ENCODE peak calls at places on chromosomes 13 and 19, in four cellular contexts. One of them, this sample, is unnamed.

GRCh38 chr19:30133803-30134202 is 191.8 kb downstream of the URI1 start:
- DNase-seq in IMR-90: no peak
- DNase-seq in transverse colon: no peak
- DNase-seq in upper lobe of left lung: no peak
- DNase-seq in this sample: no peak

GRCh38 chr19:55069859-55070225 is 5.8 kb upstream of the EPS8L1 start:
- DNase-seq in IMR-90: no peak
- DNase-seq in transverse colon: no peak
- DNase-seq in upper lobe of left lung: no peak
- DNase-seq in this sample: no peak

GRCh38 chr19:30293051-30293785 is 79.0 kb upstream of the ZNF536 start:
- DNase-seq in IMR-90: no peak
- DNase-seq in transverse colon: no peak
- DNase-seq in upper lobe of left lung: no peak
- DNase-seq in this sample: no peak

GRCh38 chr19:16463341-16463990 is 8.3 kb downstream of the EPS15L1 start:
- DNase-seq in IMR-90: no peak
- DNase-seq in transverse colon: no peak
- DNase-seq in upper lobe of left lung: no peak
- DNase-seq in this sample: no peak

GRCh38 chr13:41916173-41916954 is 44.5 kb downstream of the VWA8 start:
- DNase-seq in IMR-90: peak
- DNase-seq in transverse colon: no peak
- DNase-seq in upper lobe of left lung: no peak
- DNase-seq in this sample: peak

GRCh38 chr19:35783469-35784400 is 8.4 kb downstream of the ARHGAP33 start:
- DNase-seq in IMR-90: no peak
- DNase-seq in transverse colon: no peak
- DNase-seq in upper lobe of left lung: peak
- DNase-seq in this sample: no peak

GRCh38 chr13:46062190-46062589 is 9.6 kb upstream of the ZC3H13 start:
- DNase-seq in IMR-90: peak
- DNase-seq in transverse colon: no peak
- DNase-seq in upper lobe of left lung: no peak
- DNase-seq in this sample: peak

GRCh38 chr19:13537454-13537853 is 31.2 kb upstream of the CACNA1A start:
- DNase-seq in IMR-90: no peak
- DNase-seq in transverse colon: no peak
- DNase-seq in upper lobe of left lung: no peak
- DNase-seq in this sample: no peak

GRCh38 chr19:30046522-30046921 is 104.5 kb downstream of the URI1 start:
- DNase-seq in IMR-90: peak
- DNase-seq in transverse colon: no peak
- DNase-seq in upper lobe of left lung: no peak
- DNase-seq in this sample: no peak

GRCh38 chr13:42137856-42138537 is 89.5 kb downstream of the DGKH start:
- DNase-seq in IMR-90: peak
- DNase-seq in transverse colon: no peak
- DNase-seq in upper lobe of left lung: no peak
- DNase-seq in this sample: peak

GRCh38 chr13:46185634-46186033 is 3.7 kb upstream of the LCP1 start:
- DNase-seq in IMR-90: no peak
- DNase-seq in transverse colon: no peak
- DNase-seq in upper lobe of left lung: no peak
- DNase-seq in this sample: no peak

GRCh38 chr13:23570099-23570926 is at the start of gene TNFRSF19:
- DNase-seq in IMR-90: peak
- DNase-seq in transverse colon: no peak
- DNase-seq in upper lobe of left lung: no peak
- DNase-seq in this sample: peak

GRCh38 chr19:34686455-34686854 is 9.0 kb downstream of the ZNF302 start:
- DNase-seq in IMR-90: no peak
- DNase-seq in transverse colon: no peak
- DNase-seq in upper lobe of left lung: no peak
- DNase-seq in this sample: peak

GRCh38 chr13:68929055-68929454 is 1178.6 kb upstream of the ATXN8OS start:
- DNase-seq in IMR-90: no peak
- DNase-seq in transverse colon: no peak
- DNase-seq in upper lobe of left lung: no peak
- DNase-seq in this sample: no peak

GRCh38 chr13:68923995-68924394 is 1183.6 kb upstream of the ATXN8OS start:
- DNase-seq in IMR-90: no peak
- DNase-seq in transverse colon: no peak
- DNase-seq in upper lobe of left lung: no peak
- DNase-seq in this sample: no peak

GRCh38 chr13:68927387-68928026 is 1180.1 kb upstream of the ATXN8OS start:
- DNase-seq in IMR-90: no peak
- DNase-seq in transverse colon: peak
- DNase-seq in upper lobe of left lung: no peak
- DNase-seq in this sample: peak
- TF ChIP-seq CTCF in IMR-90: no peak
- TF ChIP-seq CTCF in transverse colon: no peak
- TF ChIP-seq CTCF in upper lobe of left lung: no peak
- TF ChIP-seq CTCF in this sample: peak

GRCh38 chr19:9430444-9430843 is 4.9 kb downstream of the ZNF266 start:
- DNase-seq in IMR-90: no peak
- DNase-seq in transverse colon: no peak
- DNase-seq in upper lobe of left lung: no peak
- DNase-seq in this sample: no peak

GRCh38 chr19:9436358-9436757 is 985 bp upstream of the ZNF266 start:
- DNase-seq in IMR-90: no peak
- DNase-seq in transverse colon: no peak
- DNase-seq in upper lobe of left lung: no peak
- DNase-seq in this sample: no peak

GRCh38 chr19:9435279-9436268 is at the start of gene ZNF266:
- DNase-seq in IMR-90: peak
- DNase-seq in transverse colon: peak
- DNase-seq in upper lobe of left lung: peak
- DNase-seq in this sample: peak

GRCh38 chr19:9427941-9428340 is 7.4 kb downstream of the ZNF266 start:
- DNase-seq in IMR-90: no peak
- DNase-seq in transverse colon: no peak
- DNase-seq in upper lobe of left lung: no peak
- DNase-seq in this sample: no peak

DNA sequence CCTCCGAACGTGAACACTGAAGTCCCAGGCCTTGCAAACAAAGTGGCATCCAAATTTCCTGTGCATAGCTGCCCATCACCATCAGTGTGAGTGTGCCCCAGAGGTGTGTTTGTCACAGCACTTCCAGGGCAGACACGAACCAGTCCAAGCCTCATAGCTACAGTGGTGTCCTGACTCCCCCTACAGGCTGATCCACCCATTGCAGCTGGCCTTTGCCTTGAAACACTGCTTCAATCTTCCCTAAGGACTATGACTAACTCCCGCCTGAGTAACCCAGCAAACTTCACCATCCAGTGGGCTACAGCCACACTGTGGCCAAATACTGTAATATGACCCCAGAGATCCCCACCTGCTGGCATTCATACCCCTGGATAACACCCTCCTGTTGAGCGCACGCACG is 3.9 kb downstream of the ZNF266 start:
- DNase-seq in IMR-90: peak
- DNase-seq in transverse colon: no peak
- DNase-seq in upper lobe of left lung: no peak
- DNase-seq in this sample: peak
- TF ChIP-seq CTCF in IMR-90: peak
- TF ChIP-seq CTCF in transverse colon: peak
- TF ChIP-seq CTCF in upper lobe of left lung: no peak
- TF ChIP-seq CTCF in this sample: peak

DNA sequence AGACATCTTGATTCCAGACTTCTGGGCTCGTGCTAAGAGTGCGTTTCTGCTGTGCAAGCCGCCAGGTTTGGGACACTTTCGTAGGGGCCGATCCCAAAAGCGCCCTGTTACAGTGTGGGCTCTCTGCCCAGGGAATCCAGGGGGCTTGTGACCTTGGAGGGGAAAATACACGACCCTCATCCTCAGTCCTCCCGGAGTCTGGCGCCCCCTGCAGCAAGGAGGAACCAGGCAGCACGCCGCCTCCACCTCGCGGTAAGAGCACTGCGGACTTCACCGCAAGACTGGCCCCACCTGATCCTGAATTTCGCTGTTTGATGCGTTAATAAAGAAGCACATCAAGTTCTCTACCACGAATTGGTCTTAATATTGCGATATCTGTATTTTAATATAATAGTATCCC is 5.2 kb downstream of the POLRMT start:
- DNase-seq in IMR-90: no peak
- DNase-seq in transverse colon: no peak
- DNase-seq in upper lobe of left lung: no peak
- DNase-seq in this sample: no peak
- TF ChIP-seq CTCF in IMR-90: peak
- TF ChIP-seq CTCF in transverse colon: peak
- TF ChIP-seq CTCF in upper lobe of left lung: no peak
- TF ChIP-seq CTCF in this sample: peak

GRCh38 chr13:57633950-57634828 is 2.6 kb downstream of the PCDH17 start:
- DNase-seq in IMR-90: no peak
- DNase-seq in transverse colon: no peak
- DNase-seq in upper lobe of left lung: peak
- DNase-seq in this sample: no peak

GRCh38 chr13:57630661-57631606 is 610 bp upstream of the PCDH17 start:
- DNase-seq in IMR-90: no peak
- DNase-seq in transverse colon: no peak
- DNase-seq in upper lobe of left lung: peak
- DNase-seq in this sample: peak

GRCh38 chr13:57631607-57632275 is at the start of gene PCDH17:
- DNase-seq in IMR-90: no peak
- DNase-seq in transverse colon: peak
- DNase-seq in upper lobe of left lung: peak
- DNase-seq in this sample: no peak

GRCh38 chr13:57633141-57633949 is 1.8 kb downstream of the PCDH17 start:
- DNase-seq in IMR-90: no peak
- DNase-seq in transverse colon: peak
- DNase-seq in upper lobe of left lung: peak
- DNase-seq in this sample: no peak

GRCh38 chr13:57632276-57633140 is 964 bp downstream of the PCDH17 start:
- DNase-seq in IMR-90: no peak
- DNase-seq in transverse colon: no peak
- DNase-seq in upper lobe of left lung: peak
- DNase-seq in this sample: no peak
- TF ChIP-seq CTCF in IMR-90: no peak
- TF ChIP-seq CTCF in transverse colon: no peak
- TF ChIP-seq CTCF in upper lobe of left lung: no peak
- TF ChIP-seq CTCF in this sample: no peak

GRCh38 chr13:74067818-74068217 is 66.4 kb downstream of the KLF12 start:
- DNase-seq in IMR-90: peak
- DNase-seq in transverse colon: no peak
- DNase-seq in upper lobe of left lung: no peak
- DNase-seq in this sample: peak

GRCh38 chr13:74070513-74070912 is 63.7 kb downstream of the KLF12 start:
- DNase-seq in IMR-90: no peak
- DNase-seq in transverse colon: no peak
- DNase-seq in upper lobe of left lung: no peak
- DNase-seq in this sample: no peak

GRCh38 chr13:74070065-74070464 is 64.1 kb downstream of the KLF12 start:
- DNase-seq in IMR-90: no peak
- DNase-seq in transverse colon: no peak
- DNase-seq in upper lobe of left lung: no peak
- DNase-seq in this sample: no peak

GRCh38 chr13:74066937-74067336 is 67.3 kb downstream of the KLF12 start:
- DNase-seq in IMR-90: peak
- DNase-seq in transverse colon: no peak
- DNase-seq in upper lobe of left lung: no peak
- DNase-seq in this sample: no peak

DNA sequence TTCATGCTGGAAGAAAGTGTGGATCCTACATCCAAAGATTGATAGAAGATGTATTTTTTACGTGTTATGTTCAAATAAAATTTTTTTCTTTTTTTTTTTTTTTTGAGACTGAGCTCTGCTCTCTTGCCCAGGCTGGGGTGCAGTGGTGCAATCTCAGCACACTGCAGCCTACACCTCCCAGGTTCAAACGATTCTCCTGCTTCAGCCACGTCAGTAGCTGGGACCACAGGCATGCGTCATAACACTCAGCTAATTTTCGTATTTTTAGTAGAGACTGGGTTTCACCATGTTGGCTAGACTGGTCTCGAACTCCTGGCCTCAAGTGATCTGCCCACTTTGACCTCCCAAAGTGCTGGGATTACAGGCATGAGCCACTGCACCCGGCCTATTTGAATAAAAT is 65.7 kb downstream of the KLF12 start:
- DNase-seq in IMR-90: no peak
- DNase-seq in transverse colon: no peak
- DNase-seq in upper lobe of left lung: no peak
- DNase-seq in this sample: no peak
- TF ChIP-seq CTCF in IMR-90: no peak
- TF ChIP-seq CTCF in transverse colon: no peak
- TF ChIP-seq CTCF in upper lobe of left lung: no peak
- TF ChIP-seq CTCF in this sample: no peak

GRCh38 chr13:104057851-104058250 is 991.6 kb upstream of the SLC10A2 start:
- DNase-seq in IMR-90: no peak
- DNase-seq in transverse colon: no peak
- DNase-seq in upper lobe of left lung: no peak
- DNase-seq in this sample: no peak
- TF ChIP-seq CTCF in IMR-90: no peak
- TF ChIP-seq CTCF in transverse colon: no peak
- TF ChIP-seq CTCF in upper lobe of left lung: no peak
- TF ChIP-seq CTCF in this sample: no peak

GRCh38 chr13:109203587-109203986 is 574.2 kb downstream of the MYO16 start:
- DNase-seq in IMR-90: no peak
- DNase-seq in transverse colon: no peak
- DNase-seq in upper lobe of left lung: no peak
- DNase-seq in this sample: no peak
- TF ChIP-seq CTCF in IMR-90: no peak
- TF ChIP-seq CTCF in transverse colon: no peak
- TF ChIP-seq CTCF in upper lobe of left lung: no peak
- TF ChIP-seq CTCF in this sample: no peak

DNA sequence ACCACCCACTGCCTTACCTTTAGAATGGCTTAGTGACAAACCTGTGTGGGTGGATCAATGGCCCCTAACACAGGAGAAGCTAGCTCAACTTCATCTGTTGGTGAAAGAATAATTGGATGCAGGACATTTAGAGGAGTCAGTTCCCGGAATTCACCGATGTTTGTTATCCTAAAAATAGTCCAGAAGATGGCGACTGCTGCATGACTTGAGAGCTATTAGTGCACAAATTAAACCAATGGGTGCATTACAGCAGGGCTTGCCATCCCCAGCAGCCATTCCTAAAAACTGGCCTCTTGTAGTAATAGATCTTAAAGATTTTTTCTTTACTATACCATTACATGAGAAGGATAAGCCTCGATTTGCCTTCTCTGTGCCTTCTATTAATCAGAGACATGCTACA is 46.8 kb upstream of the ZNF726 start:
- DNase-seq in IMR-90: no peak
- DNase-seq in transverse colon: no peak
- DNase-seq in upper lobe of left lung: no peak
- DNase-seq in this sample: no peak
- TF ChIP-seq CTCF in IMR-90: no peak
- TF ChIP-seq CTCF in transverse colon: no peak
- TF ChIP-seq CTCF in upper lobe of left lung: no peak
- TF ChIP-seq CTCF in this sample: no peak

GRCh38 chr19:10984166-10984735 is 23.4 kb downstream of the SMARCA4 start:
- DNase-seq in IMR-90: no peak
- DNase-seq in transverse colon: no peak
- DNase-seq in upper lobe of left lung: peak
- DNase-seq in this sample: no peak
- TF ChIP-seq CTCF in IMR-90: no peak
- TF ChIP-seq CTCF in transverse colon: no peak
- TF ChIP-seq CTCF in upper lobe of left lung: no peak
- TF ChIP-seq CTCF in this sample: no peak

This sample was measured in epithelial cell of esophagus.